ENCODE peak calls at places on chromosomes 5 and 9, in six cellular contexts. One of them, this sample, is unnamed.

GRCh38 chr9:83047839-83048775 is 14.8 kb downstream of the RASEF start:
- DNase-seq in fibroblast of villous mesenchyme: peak
- DNase-seq in ovary: no peak
- DNase-seq in HepG2: no peak
- DNase-seq in mucosa of descending colon: no peak
- DNase-seq in choroid plexus epithelial cell: peak
- DNase-seq in this sample: peak

GRCh38 chr9:35929188-35929718 is 20.0 kb downstream of the SPAAR start:
- DNase-seq in fibroblast of villous mesenchyme: no peak
- DNase-seq in mucosa of descending colon: no peak
- DNase-seq in choroid plexus epithelial cell: no peak
- DNase-seq in ovary: no peak
- DNase-seq in HepG2: no peak
- DNase-seq in this sample: no peak

GRCh38 chr5:52864884-52865283 is 77.2 kb downstream of the ITGA1 start:
- DNase-seq in ovary: no peak
- DNase-seq in mucosa of descending colon: no peak
- DNase-seq in HepG2: peak
- DNase-seq in choroid plexus epithelial cell: peak
- DNase-seq in fibroblast of villous mesenchyme: peak
- DNase-seq in this sample: no peak

GRCh38 chr9:33265211-33265885 is 499 bp downstream of the CHMP5 start:
- DNase-seq in fibroblast of villous mesenchyme: peak
- DNase-seq in ovary: no peak
- DNase-seq in choroid plexus epithelial cell: peak
- DNase-seq in mucosa of descending colon: no peak
- DNase-seq in HepG2: no peak
- DNase-seq in this sample: peak

GRCh38 chr5:19903611-19904010 is 84.4 kb downstream of the CDH18 start:
- DNase-seq in ovary: no peak
- DNase-seq in choroid plexus epithelial cell: no peak
- DNase-seq in HepG2: no peak
- DNase-seq in fibroblast of villous mesenchyme: peak
- DNase-seq in mucosa of descending colon: no peak
- DNase-seq in this sample: peak

GRCh38 chr5:106392766-106393165 is 1278.0 kb downstream of the EFNA5 start:
- DNase-seq in HepG2: no peak
- DNase-seq in mucosa of descending colon: no peak
- DNase-seq in choroid plexus epithelial cell: peak
- DNase-seq in ovary: no peak
- DNase-seq in fibroblast of villous mesenchyme: no peak
- DNase-seq in this sample: peak

GRCh38 chr9:122016309-122016708 is 76.8 kb downstream of the TTLL11 start:
- DNase-seq in HepG2: no peak
- DNase-seq in fibroblast of villous mesenchyme: no peak
- DNase-seq in mucosa of descending colon: no peak
- DNase-seq in ovary: no peak
- DNase-seq in choroid plexus epithelial cell: no peak
- DNase-seq in this sample: no peak

GRCh38 chr5:115168829-115169391 is 798 bp downstream of the TRIM36 start:
- DNase-seq in HepG2: no peak
- DNase-seq in fibroblast of villous mesenchyme: no peak
- DNase-seq in choroid plexus epithelial cell: peak
- DNase-seq in mucosa of descending colon: no peak
- DNase-seq in ovary: no peak
- DNase-seq in this sample: no peak

GRCh38 chr5:95068303-95068702 is 216.6 kb downstream of the MCTP1 start:
- DNase-seq in ovary: no peak
- DNase-seq in choroid plexus epithelial cell: no peak
- DNase-seq in mucosa of descending colon: no peak
- DNase-seq in fibroblast of villous mesenchyme: no peak
- DNase-seq in HepG2: no peak
- DNase-seq in this sample: no peak

GRCh38 chr5:54524704-54525103 is 7.1 kb downstream of the SNX18 start:
- DNase-seq in choroid plexus epithelial cell: peak
- DNase-seq in ovary: peak
- DNase-seq in HepG2: no peak
- DNase-seq in fibroblast of villous mesenchyme: no peak
- DNase-seq in mucosa of descending colon: no peak
- DNase-seq in this sample: no peak

GRCh38 chr5:56382896-56383295 is 149.8 kb upstream of the ANKRD55 start:
- DNase-seq in choroid plexus epithelial cell: no peak
- DNase-seq in fibroblast of villous mesenchyme: no peak
- DNase-seq in mucosa of descending colon: no peak
- DNase-seq in ovary: no peak
- DNase-seq in HepG2: no peak
- DNase-seq in this sample: no peak

GRCh38 chr5:127909078-127909477 is 174.5 kb upstream of the SLC12A2 start:
- DNase-seq in fibroblast of villous mesenchyme: peak
- DNase-seq in mucosa of descending colon: no peak
- DNase-seq in HepG2: peak
- DNase-seq in choroid plexus epithelial cell: peak
- DNase-seq in ovary: no peak
- DNase-seq in this sample: peak

GRCh38 chr5:149474198-149474597 is 77.0 kb downstream of the CSNK1A1 start:
- DNase-seq in mucosa of descending colon: peak
- DNase-seq in fibroblast of villous mesenchyme: no peak
- DNase-seq in choroid plexus epithelial cell: no peak
- DNase-seq in HepG2: no peak
- DNase-seq in ovary: no peak
- DNase-seq in this sample: no peak

GRCh38 chr9:114311571-114312512 is 11.1 kb upstream of the ORM1 start:
- DNase-seq in fibroblast of villous mesenchyme: no peak
- DNase-seq in mucosa of descending colon: no peak
- DNase-seq in ovary: peak
- DNase-seq in choroid plexus epithelial cell: no peak
- DNase-seq in HepG2: no peak
- DNase-seq in this sample: no peak

GRCh38 chr9:84669293-84670105 is at the start of gene NTRK2:
- DNase-seq in HepG2: no peak
- DNase-seq in fibroblast of villous mesenchyme: no peak
- DNase-seq in ovary: peak
- DNase-seq in choroid plexus epithelial cell: no peak
- DNase-seq in mucosa of descending colon: peak
- DNase-seq in this sample: peak

GRCh38 chr9:108468364-108468763 is 387.4 kb downstream of the ACTL7B start:
- DNase-seq in choroid plexus epithelial cell: peak
- DNase-seq in HepG2: no peak
- DNase-seq in mucosa of descending colon: peak
- DNase-seq in ovary: no peak
- DNase-seq in fibroblast of villous mesenchyme: peak
- DNase-seq in this sample: no peak

GRCh38 chr9:5288591-5288990 is 15.9 kb downstream of the RLN2 start:
- DNase-seq in ovary: no peak
- DNase-seq in choroid plexus epithelial cell: peak
- DNase-seq in HepG2: peak
- DNase-seq in mucosa of descending colon: no peak
- DNase-seq in fibroblast of villous mesenchyme: no peak
- DNase-seq in this sample: peak

DNA sequence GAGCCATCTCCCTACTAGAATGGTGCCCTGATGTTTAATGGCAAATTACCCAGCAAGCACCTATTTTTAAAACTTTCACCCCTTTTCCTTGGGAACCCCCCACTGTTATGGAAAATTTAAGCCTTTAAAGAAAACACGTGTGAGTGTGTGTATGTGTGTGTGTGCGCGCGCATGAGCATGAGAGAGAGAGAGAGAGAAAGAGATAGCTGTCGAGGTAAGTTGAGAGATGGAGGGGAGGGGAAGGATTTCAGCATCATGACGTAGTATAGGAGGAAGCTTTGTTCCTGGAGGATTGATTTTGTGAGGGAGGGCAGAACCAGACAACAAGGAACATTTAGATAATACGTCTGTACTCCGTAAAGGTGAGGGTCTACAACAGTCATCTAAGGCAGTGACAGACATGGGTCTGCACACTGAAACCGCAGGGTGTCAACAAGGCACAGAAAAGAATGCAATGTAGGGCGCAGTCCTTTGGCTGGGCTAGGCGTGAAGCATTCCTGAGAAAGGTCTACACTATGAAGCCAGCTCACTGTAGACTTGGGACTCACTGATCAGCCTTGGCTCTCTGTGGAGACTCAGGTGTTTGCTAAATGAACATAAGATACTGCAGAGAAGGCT is 227.7 kb downstream of the SMARCA2 start:
- DNase-seq in choroid plexus epithelial cell: peak
- DNase-seq in HepG2: no peak
- DNase-seq in fibroblast of villous mesenchyme: no peak
- DNase-seq in mucosa of descending colon: no peak
- DNase-seq in ovary: peak
- DNase-seq in this sample: peak
- H3K4me3 ChIP-seq in choroid plexus epithelial cell: peak
- H3K4me3 ChIP-seq in HepG2: peak
- H3K4me3 ChIP-seq in fibroblast of villous mesenchyme: peak
- H3K4me3 ChIP-seq in mucosa of descending colon: no peak
- H3K4me3 ChIP-seq in ovary: peak
- H3K4me3 ChIP-seq in this sample: peak

DNA sequence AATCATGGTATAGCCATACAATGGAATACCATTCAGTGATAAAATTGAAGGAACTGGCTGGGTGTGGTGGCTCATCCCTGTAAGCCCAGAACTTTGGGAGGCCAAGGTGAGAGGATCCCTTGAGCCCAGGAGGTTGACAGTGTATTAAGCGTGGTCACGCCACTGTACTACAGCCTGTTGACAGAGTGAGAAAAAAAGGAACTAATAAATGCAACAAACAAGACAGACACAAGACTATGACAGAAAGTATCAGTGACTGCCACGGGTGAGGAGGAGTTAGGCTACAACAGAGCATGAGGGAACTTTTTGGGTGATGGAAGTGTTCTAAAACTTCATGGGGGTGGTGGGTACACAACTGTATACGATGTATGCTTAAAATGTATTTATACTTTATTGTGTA is 2.2 kb downstream of the FNIP1 start:
- DNase-seq in fibroblast of villous mesenchyme: no peak
- DNase-seq in ovary: no peak
- DNase-seq in choroid plexus epithelial cell: no peak
- DNase-seq in HepG2: no peak
- DNase-seq in mucosa of descending colon: no peak
- DNase-seq in this sample: no peak
- H3K4me3 ChIP-seq in fibroblast of villous mesenchyme: peak
- H3K4me3 ChIP-seq in ovary: no peak
- H3K4me3 ChIP-seq in choroid plexus epithelial cell: peak
- H3K4me3 ChIP-seq in HepG2: peak
- H3K4me3 ChIP-seq in mucosa of descending colon: no peak
- H3K4me3 ChIP-seq in this sample: peak

DNA sequence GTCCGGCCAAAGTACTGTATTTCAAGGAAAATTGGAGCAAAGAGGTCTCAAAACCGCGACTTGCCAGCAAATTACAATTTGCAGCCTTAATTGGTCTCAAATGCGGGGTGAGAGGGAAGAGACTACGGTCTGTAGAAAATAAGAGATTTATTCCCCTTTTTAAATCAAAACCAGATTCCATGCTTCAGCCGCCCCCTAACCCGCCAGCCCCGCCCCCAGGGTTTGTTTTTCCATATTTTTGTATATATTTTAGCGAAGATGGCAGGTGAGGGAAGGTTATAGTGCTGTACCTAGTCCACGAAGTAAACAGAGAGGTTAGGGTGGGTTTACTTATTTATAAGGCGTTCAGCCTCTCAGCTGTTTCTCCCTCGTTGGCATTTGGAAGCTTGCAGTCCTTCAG is 999 bp upstream of the SMARCA2 start:
- DNase-seq in HepG2: no peak
- DNase-seq in choroid plexus epithelial cell: peak
- DNase-seq in ovary: no peak
- DNase-seq in fibroblast of villous mesenchyme: no peak
- DNase-seq in mucosa of descending colon: peak
- DNase-seq in this sample: no peak
- H3K4me3 ChIP-seq in HepG2: peak
- H3K4me3 ChIP-seq in choroid plexus epithelial cell: peak
- H3K4me3 ChIP-seq in ovary: peak
- H3K4me3 ChIP-seq in fibroblast of villous mesenchyme: peak
- H3K4me3 ChIP-seq in mucosa of descending colon: no peak
- H3K4me3 ChIP-seq in this sample: peak

DNA sequence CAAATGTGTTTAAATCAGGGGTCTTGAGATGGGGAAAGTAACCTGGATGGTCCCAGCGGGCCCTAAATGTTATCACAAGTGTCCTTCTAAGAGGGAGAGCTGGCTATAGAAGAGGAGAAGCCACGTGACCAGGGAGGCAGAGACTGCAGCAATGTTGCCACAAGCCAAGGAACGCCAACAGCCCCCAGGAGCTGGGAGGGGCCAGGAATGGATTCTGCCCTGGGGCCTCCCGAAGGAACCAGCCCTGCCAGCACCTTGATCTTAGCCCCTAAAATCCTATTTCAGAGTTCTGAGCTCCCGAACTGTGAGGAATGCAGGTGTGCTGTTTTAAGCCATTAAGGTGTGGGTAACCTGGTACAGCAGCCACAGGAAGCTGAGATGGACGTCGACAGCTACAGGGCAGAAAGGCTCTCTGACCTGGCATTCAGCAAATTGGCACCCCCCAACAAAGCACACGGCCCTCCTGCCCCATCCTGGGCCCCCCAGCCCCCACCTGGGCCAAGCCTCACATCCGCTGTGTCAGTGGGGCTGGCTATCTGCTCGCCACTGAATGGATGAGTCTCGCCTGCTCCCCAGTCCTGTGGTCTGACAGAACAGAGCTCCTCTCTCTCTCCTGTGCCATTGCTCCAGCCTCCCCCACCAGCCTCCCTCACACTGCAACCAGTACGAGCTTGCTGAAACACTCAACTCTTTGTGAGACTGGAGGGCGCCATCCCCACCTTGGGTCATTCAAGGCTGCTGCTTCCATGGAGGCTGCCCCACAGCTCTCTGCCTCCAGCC is 78.8 kb downstream of the ADAMTS2 start:
- DNase-seq in mucosa of descending colon: peak
- DNase-seq in HepG2: no peak
- DNase-seq in ovary: peak
- DNase-seq in choroid plexus epithelial cell: no peak
- DNase-seq in fibroblast of villous mesenchyme: no peak
- DNase-seq in this sample: no peak
- H3K4me3 ChIP-seq in mucosa of descending colon: no peak
- H3K4me3 ChIP-seq in HepG2: no peak
- H3K4me3 ChIP-seq in ovary: no peak
- H3K4me3 ChIP-seq in choroid plexus epithelial cell: no peak
- H3K4me3 ChIP-seq in fibroblast of villous mesenchyme: no peak
- H3K4me3 ChIP-seq in this sample: no peak

DNA sequence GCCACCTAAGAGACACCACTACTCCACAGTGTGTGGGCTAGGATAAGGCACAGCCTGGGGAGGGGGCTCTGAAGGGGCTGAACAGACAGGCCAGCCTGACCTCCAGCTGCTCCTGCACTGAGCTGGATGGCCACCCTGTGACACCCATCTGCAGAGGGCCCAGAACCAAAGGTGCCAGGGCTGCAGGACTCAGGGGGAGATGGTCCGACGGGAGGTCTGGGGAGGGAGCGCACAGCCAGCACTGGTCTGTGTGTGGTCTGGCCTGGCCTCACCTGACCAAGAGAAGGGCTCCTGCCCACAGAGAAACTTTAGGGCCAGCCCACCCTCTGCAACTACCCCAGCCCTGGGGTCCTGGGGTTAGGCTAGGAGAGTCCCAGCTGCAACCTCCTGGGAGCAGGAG is 789 bp downstream of the LTC4S start:
- DNase-seq in HepG2: no peak
- DNase-seq in fibroblast of villous mesenchyme: no peak
- DNase-seq in ovary: peak
- DNase-seq in choroid plexus epithelial cell: no peak
- DNase-seq in mucosa of descending colon: no peak
- DNase-seq in this sample: no peak
- H3K4me3 ChIP-seq in HepG2: peak
- H3K4me3 ChIP-seq in fibroblast of villous mesenchyme: no peak
- H3K4me3 ChIP-seq in ovary: no peak
- H3K4me3 ChIP-seq in choroid plexus epithelial cell: no peak
- H3K4me3 ChIP-seq in mucosa of descending colon: no peak
- H3K4me3 ChIP-seq in this sample: peak